ENCODE peak calls at places on chromosomes 3 and 15, in seven cellular contexts. C is AG04450; K is NCI-H774; I is RPMI7951; L is NCI-H510A treated with DMSO at 0.1 percent for 48 hours; Y is stimulated activated CD8-positive, alpha-beta memory T cell treated with anti-CD3 and anti-CD28 coated beads, Interleukin-2, amount 100 ng/mL, for 1 hour; D is D721Med. W is an unnamed sample.

GRCh38 chr15:85024509-85025336 is 43.1 kb downstream of the PDE8A start:
- DNase-seq in Y (no peak), L (no peak), C (no peak), K (no peak), D (no peak), I (peak), W (no peak)

GRCh38 chr3:89180334-89180733 is 72.9 kb downstream of the EPHA3 start:
- DNase-seq in L (no peak), Y (no peak), I (no peak), K (no peak), D (no peak), C (no peak), W (no peak)

GRCh38 chr3:134373942-134374790 is at the start of gene AMOTL2:
- DNase-seq in I (peak), L (peak), D (peak), C (peak), Y (no peak), K (peak), W (no peak)

GRCh38 chr15:50993598-50993997 is 85.1 kb downstream of the AP4E1 start:
- DNase-seq in Y (no peak), K (no peak), L (no peak), I (no peak), D (no peak), C (no peak), W (no peak)

GRCh38 chr3:140151321-140151720 is 216.3 kb downstream of the CLSTN2 start:
- DNase-seq in D (no peak), C (no peak), I (no peak), K (no peak), Y (no peak), L (no peak), W (no peak)

GRCh38 chr3:95097493-95097892 is 1034.6 kb downstream of the NSUN3 start:
- DNase-seq in Y (no peak), I (no peak), D (no peak), C (no peak), K (no peak), L (no peak), W (no peak)

GRCh38 chr3:117141821-117142220 is 432.2 kb downstream of the TUSC7 start:
- DNase-seq in C (no peak), K (no peak), Y (no peak), D (no peak), I (no peak), L (no peak), W (no peak)

GRCh38 chr3:44867421-44868111 is 5.9 kb downstream of the TMEM42 start:
- DNase-seq in I (no peak), C (no peak), L (no peak), K (no peak), Y (no peak), D (no peak), W (no peak)

GRCh38 chr3:184062637-184063036 is 9.8 kb downstream of the HTR3C start:
- DNase-seq in L (no peak), C (no peak), I (no peak), Y (no peak), D (no peak), K (no peak), W (no peak)

GRCh38 chr3:173988912-173989311 is 591.4 kb downstream of the NLGN1 start:
- DNase-seq in I (no peak), D (no peak), L (no peak), Y (no peak), C (no peak), K (no peak), W (no peak)

GRCh38 chr15:31457631-31458526 is 131.2 kb downstream of the KLF13 start:
- DNase-seq in D (no peak), K (no peak), Y (no peak), L (no peak), I (peak), C (peak), W (no peak)

GRCh38 chr15:58873267-58873666 is 60.2 kb downstream of the SLTM start:
- DNase-seq in I (peak), K (no peak), C (no peak), D (no peak), Y (no peak), L (no peak), W (no peak)

GRCh38 chr15:92033319-92033718 is 179.8 kb downstream of the SLCO3A1 start:
- DNase-seq in C (no peak), Y (no peak), K (no peak), D (no peak), I (no peak), L (no peak), W (no peak)

GRCh38 chr3:71142440-71143161 is 440.9 kb downstream of the FOXP1 start:
- DNase-seq in C (no peak), Y (no peak), K (no peak), I (peak), D (no peak), L (peak), W (no peak)

GRCh38 chr3:52524752-52525661 is 8.7 kb downstream of the NT5DC2 start:
- DNase-seq in D (peak), C (no peak), L (peak), K (no peak), Y (no peak), I (no peak), W (no peak)

GRCh38 chr15:74530771-74531143 is 10.3 kb upstream of the ARID3B start:
- DNase-seq in D (no peak), K (no peak), C (no peak), I (no peak), L (no peak), Y (no peak), W (no peak)

GRCh38 chr15:100715571-100716455 is 113.4 kb downstream of the ASB7 start:
- DNase-seq in Y (no peak), D (no peak), K (peak), I (no peak), L (no peak), C (no peak), W (no peak)

GRCh38 chr15:61034793-61035710 is 194.1 kb downstream of the RORA start:
- DNase-seq in D (no peak), I (no peak), L (no peak), C (no peak), Y (no peak), K (no peak), W (no peak)

GRCh38 chr3:195097331-195098255 is 173.4 kb downstream of the XXYLT1 start:
- DNase-seq in C (no peak), I (no peak), L (no peak), Y (no peak), K (no peak), D (no peak), W (no peak)

GRCh38 chr15:83436513-83437158 is 10.5 kb upstream of the SH3GL3 start:
- DNase-seq in Y (no peak), I (peak), C (no peak), K (no peak), D (no peak), L (no peak), W (no peak)

GRCh38 chr3:188274249-188274915 is 120.4 kb downstream of the LPP start:
- DNase-seq in Y (no peak), D (no peak), I (no peak), K (no peak), L (no peak), C (no peak), W (no peak)

GRCh38 chr15:47719730-47720129 is 2.4 kb downstream of the SEMA6D start:
- DNase-seq in I (no peak), L (no peak), Y (no peak), D (no peak), C (no peak), K (no peak), W (no peak)

GRCh38 chr3:15443826-15444524 is 16.6 kb downstream of the EAF1 start:
- DNase-seq in I (no peak), L (no peak), Y (no peak), D (no peak), C (no peak), K (no peak), W (no peak)

GRCh38 chr3:107416886-107417285 is 39.6 kb downstream of the CCDC54 start:
- DNase-seq in I (no peak), K (no peak), L (no peak), D (no peak), C (no peak), Y (no peak), W (no peak)

GRCh38 chr3:116444819-116445290 is 432 bp downstream of the LSAMP start:
- DNase-seq in Y (no peak), D (no peak), K (no peak), L (no peak), C (no peak), I (no peak), W (no peak)

GRCh38 chr3:28768439-28768838 is 419.8 kb upstream of the AZI2 start:
- DNase-seq in K (no peak), I (no peak), Y (no peak), L (no peak), C (no peak), D (no peak), W (no peak)

GRCh38 chr3:52240059-52240885 is 1.3 kb upstream of the TWF2 start:
- DNase-seq in K (peak), I (peak), L (peak), C (peak), Y (no peak), D (peak), W (no peak)

GRCh38 chr3:95923496-95924210 is 890.7 kb upstream of the EPHA6 start:
- DNase-seq in D (no peak), L (no peak), Y (no peak), I (peak), C (peak), K (no peak), W (no peak)

GRCh38 chr15:43872416-43873020 is 45.7 kb downstream of the WDR76 start:
- DNase-seq in D (peak), Y (no peak), K (peak), C (peak), L (peak), I (peak), W (no peak)